ENCODE peak calls at places on chromosomes 7 and 10, in nine cellular contexts. T is esophagus muscularis mucosa, E is H1, V is SK-N-SH, K is transverse colon, W is suprapubic skin, X is stomach, Q is K562, G is GM12878. M is an unnamed sample.

GRCh38 chr7:26532490-26532889 is 240.8 kb downstream of the SNX10 start:
- DNase-seq in K (no peak), T (no peak), X (no peak), W (no peak), E (no peak), Q (no peak), G (no peak), V (no peak), M (no peak)

GRCh38 chr7:16395121-16395520 is 26.2 kb downstream of the CRPPA start:
- DNase-seq in E (no peak), K (no peak), Q (no peak), V (no peak), G (no peak), X (no peak), W (no peak), T (no peak), M (no peak)

GRCh38 chr10:118662228-118663035 is 67.0 kb upstream of the PRLHR start:
- DNase-seq in Q (no peak), X (no peak), G (no peak), K (peak), W (no peak), E (no peak), T (no peak), V (no peak), M (peak)

GRCh38 chr7:46558482-46559193 is 637.6 kb upstream of the IGFBP3 start:
- DNase-seq in X (no peak), E (no peak), W (no peak), T (no peak), Q (no peak), V (no peak), K (no peak), G (no peak), M (no peak)

GRCh38 chr10:117374506-117375359 is 507 bp downstream of the PDZD8 start:
- DNase-seq in T (no peak), W (peak), E (no peak), K (peak), Q (peak), V (peak), X (peak), G (no peak), M (peak)

GRCh38 chr10:16777473-16778370 is 39.5 kb downstream of the RSU1 start:
- DNase-seq in W (no peak), V (peak), K (no peak), Q (peak), E (no peak), T (no peak), G (no peak), X (no peak), M (no peak)

GRCh38 chr7:150988230-150989226 is 2.3 kb upstream of the NOS3 start:
- DNase-seq in Q (peak), T (no peak), E (no peak), K (peak), X (no peak), G (no peak), V (peak), W (no peak), M (no peak)

GRCh38 chr7:137454169-137455166 is 110.9 kb upstream of the PTN start:
- DNase-seq in E (no peak), X (no peak), Q (peak), G (no peak), W (no peak), K (peak), T (no peak), V (peak), M (peak)

GRCh38 chr10:37623506-37623905 is 233.9 kb downstream of the ZNF248 start:
- DNase-seq in X (no peak), E (no peak), K (no peak), V (no peak), T (no peak), W (no peak), Q (no peak), G (no peak), M (no peak)

GRCh38 chr10:30176776-30177533 is 117.6 kb upstream of the JCAD start:
- DNase-seq in X (no peak), Q (no peak), G (no peak), E (no peak), V (no peak), K (no peak), T (no peak), W (no peak), M (no peak)

GRCh38 chr10:126630225-126630624 is 40.3 kb downstream of the C10orf90 start:
- DNase-seq in Q (no peak), K (no peak), W (no peak), V (no peak), E (no peak), G (no peak), X (no peak), T (no peak), M (no peak)

GRCh38 chr7:125033506-125033905 is 103.9 kb upstream of the POT1 start:
- DNase-seq in K (no peak), W (no peak), G (no peak), T (no peak), Q (no peak), V (peak), X (no peak), E (no peak), M (no peak)

GRCh38 chr10:121804460-121804859 is 123.4 kb downstream of the ATE1 start:
- DNase-seq in T (no peak), K (no peak), G (no peak), X (no peak), W (no peak), V (no peak), E (no peak), Q (no peak), M (no peak)

GRCh38 chr10:102645388-102645740 is 1.1 kb downstream of the TRIM8 start:
- DNase-seq in W (peak), E (no peak), K (peak), G (no peak), T (no peak), X (peak), V (peak), Q (no peak), M (peak)
- TF ChIP-seq POLR2AphosphoS5 in W (no peak), E (no peak), K (peak), G (no peak), T (no peak), X (peak), V (no peak), Q (no peak), M (no peak)

GRCh38 chr7:37344886-37345579 is 103.6 kb downstream of the ELMO1 start:
- DNase-seq in G (peak), V (peak), K (no peak), T (no peak), W (no peak), Q (no peak), E (no peak), X (no peak), M (no peak)

GRCh38 chr7:37341033-37341630 is 107.5 kb downstream of the ELMO1 start:
- DNase-seq in W (no peak), T (no peak), G (peak), K (no peak), V (no peak), Q (no peak), X (no peak), E (no peak), M (no peak)

GRCh38 chr7:37346761-37347160 is 101.9 kb downstream of the ELMO1 start:
- DNase-seq in E (no peak), K (no peak), V (no peak), G (no peak), X (no peak), T (no peak), W (no peak), Q (no peak), M (no peak)

GRCh38 chr7:37342170-37342569 is 106.5 kb downstream of the ELMO1 start:
- DNase-seq in V (no peak), Q (no peak), E (no peak), W (no peak), G (no peak), T (no peak), K (no peak), X (no peak), M (no peak)

DNA sequence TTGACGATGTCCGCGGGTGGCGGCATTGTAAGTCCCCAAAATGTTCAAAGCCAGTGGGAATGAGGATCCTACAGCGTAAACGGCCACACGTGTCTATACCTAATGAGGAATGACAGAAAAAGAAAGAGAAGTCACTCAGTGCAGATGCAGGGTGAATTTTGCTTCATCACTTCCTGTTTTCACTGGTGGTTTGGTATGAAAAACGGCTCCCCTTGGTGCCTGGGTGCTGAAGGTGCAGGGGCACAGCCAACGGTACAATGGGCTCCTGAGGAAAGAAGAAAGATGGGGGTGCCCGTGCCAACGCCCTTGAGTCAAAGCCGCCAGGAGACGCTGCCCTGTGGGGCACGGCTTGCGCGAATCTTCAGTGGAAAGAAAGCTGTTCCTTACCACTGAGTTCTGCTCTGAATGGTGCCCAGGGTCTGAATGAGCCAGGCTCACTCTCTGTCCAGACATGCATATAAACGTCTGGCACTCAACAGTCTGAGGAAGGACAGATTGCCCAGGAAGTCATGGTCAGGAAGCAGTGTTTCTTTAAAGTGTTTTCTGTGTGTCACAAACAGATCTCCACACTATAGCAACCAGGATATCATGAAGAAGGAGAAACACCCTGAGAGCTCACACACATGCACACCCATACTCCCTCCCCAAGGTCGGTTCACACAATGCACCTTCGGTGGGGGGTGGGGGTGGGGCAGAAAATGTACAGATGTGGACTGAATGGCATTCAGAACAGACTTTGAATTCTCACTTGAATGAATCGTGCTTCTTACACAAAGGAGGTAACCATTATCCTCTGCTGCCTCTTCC is 105.8 kb downstream of the ELMO1 start:
- DNase-seq in W (no peak), V (peak), K (peak), E (no peak), Q (no peak), X (peak), T (no peak), G (peak), M (no peak)
- TF ChIP-seq CTCF in W (no peak), V (no peak), K (no peak), E (no peak), Q (no peak), X (no peak), T (no peak), G (peak), M (no peak)

GRCh38 chr10:132921818-132922807 is 20.3 kb downstream of the CFAP46 start:
- DNase-seq in Q (peak), K (no peak), V (peak), E (no peak), G (no peak), X (no peak), T (no peak), W (no peak), M (no peak)
- TF ChIP-seq EP300 in Q (no peak), K (no peak), V (no peak), E (no peak), G (no peak), X (no peak), T (no peak), W (no peak), M (no peak)

GRCh38 chr10:77894058-77894457 is 32.5 kb downstream of the DLG5 start:
- DNase-seq in W (no peak), G (no peak), Q (no peak), V (no peak), T (no peak), K (no peak), X (no peak), E (no peak), M (no peak)

GRCh38 chr10:77893386-77893785 is 33.2 kb downstream of the DLG5 start:
- DNase-seq in E (no peak), K (no peak), Q (no peak), V (no peak), W (no peak), T (no peak), G (no peak), X (no peak), M (no peak)

GRCh38 chr10:77898323-77899079 is 28.1 kb downstream of the DLG5 start:
- DNase-seq in E (no peak), X (peak), W (no peak), K (no peak), T (no peak), G (no peak), Q (no peak), V (peak), M (no peak)

GRCh38 chr10:77899080-77899477 is 27.5 kb downstream of the DLG5 start:
- DNase-seq in X (peak), T (no peak), Q (no peak), K (peak), G (no peak), V (no peak), W (no peak), E (no peak), M (no peak)

DNA sequence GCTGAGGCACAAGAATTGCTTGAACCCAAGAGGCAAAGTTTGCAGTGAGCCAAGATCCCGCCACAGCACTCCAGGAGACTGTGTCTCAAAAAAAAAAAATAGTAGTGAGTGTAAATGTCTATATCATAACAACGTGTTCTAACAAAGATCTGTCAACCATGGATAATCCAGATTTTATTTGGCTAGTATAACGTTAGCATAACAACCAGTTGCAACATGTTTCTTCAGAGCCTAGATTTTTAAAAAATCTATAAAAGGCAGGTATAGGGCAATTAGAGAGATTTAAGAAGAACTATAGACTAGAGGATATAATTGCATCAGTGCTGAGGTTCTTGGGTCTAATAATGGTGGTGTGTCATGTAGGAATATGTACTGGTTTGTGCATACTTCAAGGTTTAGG is 30.5 kb downstream of the DLG5 start:
- DNase-seq in Q (no peak), E (no peak), T (no peak), K (no peak), G (no peak), W (no peak), V (no peak), X (no peak), M (no peak)
- TF ChIP-seq POLR2AphosphoS5 in Q (no peak), E (no peak), T (no peak), K (no peak), G (no peak), W (no peak), V (no peak), X (no peak), M (no peak)

GRCh38 chr7:12529971-12530710 is 40.4 kb upstream of the SCIN start:
- DNase-seq in X (no peak), K (no peak), E (no peak), Q (no peak), T (no peak), G (no peak), W (no peak), V (no peak), M (no peak)

GRCh38 chr7:12519682-12520009 is 50.9 kb upstream of the SCIN start:
- DNase-seq in W (no peak), E (no peak), V (no peak), Q (no peak), K (no peak), X (no peak), G (no peak), T (no peak), M (no peak)

GRCh38 chr7:12518920-12519681 is 51.4 kb upstream of the SCIN start:
- DNase-seq in W (no peak), X (no peak), T (no peak), E (no peak), G (no peak), K (no peak), V (peak), Q (peak), M (no peak)

GRCh38 chr7:12524794-12525386 is 45.6 kb upstream of the SCIN start:
- DNase-seq in K (no peak), G (peak), Q (peak), X (no peak), W (no peak), T (no peak), E (no peak), V (peak), M (no peak)
- TF ChIP-seq CTCF in K (peak), G (peak), Q (peak), X (peak), W (peak), T (peak), E (no peak), V (peak), M (peak)

DNA sequence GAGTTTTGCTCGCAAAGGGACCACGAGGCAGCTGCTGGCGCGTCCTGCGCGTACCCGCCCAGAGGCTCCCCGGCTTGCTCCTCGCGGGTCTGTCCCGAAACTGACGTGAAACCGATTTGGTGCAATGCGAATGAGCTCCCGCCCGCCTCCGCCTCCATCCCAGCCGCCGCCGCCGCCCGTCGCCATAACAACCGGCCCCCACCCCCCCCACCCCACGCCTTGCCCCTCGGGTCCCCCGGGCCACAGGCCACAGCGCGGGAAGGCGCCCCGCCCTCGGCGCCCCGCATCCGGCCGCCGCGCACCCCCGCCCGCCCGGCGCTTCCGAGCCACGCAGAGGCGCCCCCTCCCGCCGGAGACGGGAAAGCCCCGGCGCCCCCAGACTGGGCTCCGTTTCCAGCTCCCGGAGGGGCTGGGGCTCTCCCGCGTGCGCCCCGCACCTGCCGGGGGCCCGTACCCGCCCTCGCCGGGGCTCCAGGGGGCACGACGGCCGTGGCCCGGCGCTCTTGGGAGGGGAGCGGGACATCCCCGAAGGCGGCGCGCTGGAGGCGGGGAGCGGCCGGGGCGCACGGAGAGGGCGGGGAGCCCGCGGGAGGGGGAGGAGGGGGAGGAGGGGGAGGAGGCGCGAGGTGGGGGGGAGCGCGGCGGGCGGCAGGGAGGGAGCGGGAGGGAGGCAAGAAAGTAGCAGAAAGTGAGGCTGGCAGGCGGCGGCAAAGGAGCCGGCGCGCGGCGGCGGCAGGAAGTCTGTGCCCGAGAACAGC is at the start of gene CAMK1D:
- DNase-seq in Q (peak), V (peak), G (no peak), K (peak), T (peak), X (peak), W (peak), E (peak), M (peak)
- TF ChIP-seq EP300 in Q (no peak), V (no peak), G (no peak), K (no peak), T (no peak), X (no peak), W (no peak), E (no peak), M (no peak)